ENCODE peak calls at places on chromosomes 12 and 14, in four cellular contexts. Q, H, K and L are unnamed samples.

GRCh38 chr14:79436325-79436724 is 775.0 kb downstream of the DIO2 start:
- DNase-seq in Q (no peak), H (no peak), K (no peak), L (no peak)

GRCh38 chr12:23352670-23353069 is 596.8 kb downstream of the SOX5 start:
- DNase-seq in Q (no peak), H (no peak), K (no peak), L (no peak)

GRCh38 chr12:22518067-22518719 is 26.1 kb downstream of the C2CD5 start:
- DNase-seq in Q (no peak), H (no peak), K (no peak), L (no peak)

GRCh38 chr12:120697344-120697743 is 10.4 kb downstream of the MLEC start:
- DNase-seq in Q (no peak), H (no peak), K (no peak), L (no peak)

GRCh38 chr12:116406529-116406928 is 129.0 kb upstream of the MED13L start:
- DNase-seq in Q (no peak), H (peak; percentile 71), K (peak; percentile 47), L (peak; percentile 85)

GRCh38 chr14:68518910-68519686 is 273.8 kb downstream of the ZFP36L1 start:
- DNase-seq in Q (no peak), H (no peak), K (no peak), L (no peak)

GRCh38 chr12:15788266-15789214 is 648 bp downstream of the EPS8 start:
- DNase-seq in Q (peak; percentile 28), H (peak; percentile 48), K (no peak), L (peak; percentile 42)

GRCh38 chr14:90781876-90782275 is 34.4 kb downstream of the TTC7B start:
- DNase-seq in Q (no peak), H (no peak), K (no peak), L (no peak)

GRCh38 chr12:115922952-115923564 is 354.4 kb downstream of the MED13L start:
- DNase-seq in Q (no peak), H (peak; percentile 49), K (no peak), L (peak; percentile 39)

GRCh38 chr12:50057896-50058670 is 687 bp downstream of the ASIC1 start:
- DNase-seq in Q (no peak), H (no peak), K (no peak), L (no peak)

GRCh38 chr12:118103231-118103600 is 595 bp downstream of the VSIG10 start:
- DNase-seq in Q (no peak), H (no peak), K (no peak), L (peak; percentile 32)

GRCh38 chr14:65287264-65288131 is 125.0 kb upstream of the FUT8 start:
- DNase-seq in Q (no peak), H (no peak), K (no peak), L (no peak)

GRCh38 chr14:91140672-91141071 is 26.8 kb downstream of the DGLUCY start:
- DNase-seq in Q (no peak), H (peak; percentile 55), K (no peak), L (peak; percentile 43)

GRCh38 chr12:123062682-123063426 is 82.4 kb downstream of the ARL6IP4 start:
- DNase-seq in Q (no peak), H (peak; percentile 91), K (no peak), L (no peak)

GRCh38 chr14:53571589-53571988 is 385.0 kb downstream of the BMP4 start:
- DNase-seq in Q (no peak), H (no peak), K (no peak), L (no peak)

GRCh38 chr14:20563966-20564365 is 3.1 kb upstream of the RNASE9 start:
- DNase-seq in Q (no peak), H (no peak), K (no peak), L (no peak)

GRCh38 chr12:108332791-108333382 is 6.2 kb downstream of the CMKLR1 start:
- DNase-seq in Q (no peak), H (no peak), K (no peak), L (no peak)

GRCh38 chr12:24948816-24949722 is at the start of gene BCAT1:
- DNase-seq in Q (no peak), H (peak; percentile 61), K (peak; percentile 57), L (peak; percentile 64)

GRCh38 chr12:87995581-87996178 is 33.5 kb downstream of the C12orf50 start:
- DNase-seq in Q (no peak), H (peak; percentile 46), K (peak; percentile 41), L (peak; percentile 63)

GRCh38 chr14:104866451-104867370 is 1.6 kb downstream of the CEP170B start:
- DNase-seq in Q (no peak), H (no peak), K (no peak), L (no peak)

GRCh38 chr12:7981446-7981845 is 45.5 kb upstream of the SLC2A3 start:
- DNase-seq in Q (no peak), H (no peak), K (no peak), L (no peak)

GRCh38 chr12:65189028-65189718 is 19.8 kb downstream of the LEMD3 start:
- DNase-seq in Q (no peak), H (no peak), K (no peak), L (no peak)

GRCh38 chr14:64363265-64363840 is 24.8 kb upstream of the MTHFD1 start:
- DNase-seq in Q (no peak), H (no peak), K (no peak), L (no peak)

GRCh38 chr12:20423557-20423956 is 55.2 kb downstream of the PDE3A start:
- DNase-seq in Q (no peak), H (no peak), K (no peak), L (no peak)

GRCh38 chr12:94676011-94676709 is 25.8 kb upstream of the TMCC3 start:
- DNase-seq in Q (peak; percentile 65), H (no peak), K (no peak), L (no peak)

GRCh38 chr12:124352257-124352656 is 57.4 kb downstream of the RFLNA start:
- DNase-seq in Q (no peak), H (no peak), K (no peak), L (no peak)

GRCh38 chr12:130203151-130203550 is 40.9 kb downstream of the FZD10 start:
- DNase-seq in Q (no peak), H (no peak), K (no peak), L (no peak)
- TF ChIP-seq SP1 in Q (no peak), H (no peak), K (no peak), L (no peak)

GRCh38 chr14:36604757-36605505 is 22.5 kb upstream of the NKX2-8 start:
- DNase-seq in Q (no peak), H (peak; percentile 93), K (no peak), L (peak; percentile 77)
- TF ChIP-seq SUZ12 in Q (no peak), H (no peak), K (no peak), L (no peak)

GRCh38 chr12:30927210-30927576 is 645 bp downstream of the TSPAN11 start:
- DNase-seq in Q (no peak), H (no peak), K (no peak), L (no peak)

GRCh38 chr12:30931222-30931621 is 4.7 kb downstream of the TSPAN11 start:
- DNase-seq in Q (no peak), H (no peak), K (no peak), L (no peak)

GRCh38 chr12:30928356-30929264 is 2.1 kb downstream of the TSPAN11 start:
- DNase-seq in Q (no peak), H (no peak), K (no peak), L (no peak)

GRCh38 chr12:30926243-30927209 is at the start of gene TSPAN11:
- DNase-seq in Q (no peak), H (no peak), K (peak; percentile 27), L (peak; percentile 57)

DNA sequence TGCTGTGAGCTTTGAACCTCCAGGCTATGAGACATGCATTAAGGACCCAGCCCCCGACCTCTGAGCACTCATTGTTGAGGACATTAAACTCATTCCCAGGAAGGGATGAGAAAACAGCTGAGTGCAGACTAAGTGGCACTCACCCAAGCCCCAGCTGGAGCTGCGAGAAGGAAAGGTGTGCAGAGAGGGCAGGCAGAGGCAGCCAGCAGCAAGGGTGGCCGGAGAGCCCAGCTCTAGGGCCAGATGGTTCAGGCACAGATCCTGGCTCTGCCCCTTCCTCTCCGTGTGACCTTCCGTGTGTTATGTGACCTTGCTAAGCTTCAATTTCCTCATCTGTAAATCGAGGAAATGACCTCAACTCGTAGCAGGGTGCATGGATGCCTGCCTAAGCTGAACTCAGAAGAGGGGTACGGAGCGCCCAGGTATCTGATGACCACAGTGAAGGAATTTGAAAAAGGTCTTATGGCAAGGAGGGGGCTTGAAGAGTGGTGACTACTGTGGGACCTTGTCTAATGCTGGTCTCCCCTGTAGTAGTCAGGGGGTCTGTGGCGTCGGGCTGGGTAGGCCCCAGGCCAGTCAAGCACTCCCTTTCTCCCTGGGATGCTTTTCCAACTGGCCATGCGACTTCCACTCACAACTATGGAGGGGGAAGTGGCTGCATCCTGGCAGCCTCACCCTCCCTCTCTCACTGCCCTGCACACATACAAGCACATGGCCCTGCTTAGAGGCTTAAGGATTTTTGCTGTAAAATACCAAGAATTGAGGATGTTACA is 3.9 kb downstream of the TSPAN11 start:
- DNase-seq in Q (no peak), H (no peak), K (no peak), L (no peak)
- TF ChIP-seq SP1 in Q (no peak), H (no peak), K (no peak), L (no peak)

GRCh38 chr12:41250748-41251147 is 62.6 kb downstream of the PDZRN4 start:
- DNase-seq in Q (no peak), H (no peak), K (no peak), L (no peak)
- TF ChIP-seq SUZ12 in Q (no peak), H (no peak), K (no peak), L (no peak)

GRCh38 chr12:6631549-6631961 is 4.2 kb downstream of the LPAR5 start:
- DNase-seq in Q (no peak), H (no peak), K (no peak), L (no peak)
- TF ChIP-seq SP1 in Q (no peak), H (no peak), K (no peak), L (no peak)

DNA sequence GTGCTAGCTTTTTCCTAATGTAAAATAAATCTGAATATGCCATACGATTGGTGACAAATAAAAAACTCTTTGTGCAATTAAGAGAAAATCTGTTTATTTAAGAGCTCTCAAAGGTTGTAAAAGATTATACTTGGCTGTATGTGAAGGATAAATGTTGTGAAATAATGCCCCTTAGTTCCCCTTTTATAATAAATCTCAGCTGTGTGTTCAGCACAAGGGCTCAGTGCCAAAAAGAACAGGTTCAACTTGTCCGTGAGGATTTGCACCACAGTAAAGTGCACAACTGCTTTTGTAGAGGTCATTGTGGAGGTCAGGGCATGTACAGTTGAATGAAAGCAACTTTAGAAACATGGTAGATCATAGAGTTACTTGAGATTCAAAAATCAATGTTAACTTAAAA is 118.6 kb downstream of the TRMT5 start:
- DNase-seq in Q (no peak), H (no peak), K (no peak), L (no peak)
- TF ChIP-seq SUZ12 in Q (no peak), H (no peak), K (no peak), L (no peak)

DNA sequence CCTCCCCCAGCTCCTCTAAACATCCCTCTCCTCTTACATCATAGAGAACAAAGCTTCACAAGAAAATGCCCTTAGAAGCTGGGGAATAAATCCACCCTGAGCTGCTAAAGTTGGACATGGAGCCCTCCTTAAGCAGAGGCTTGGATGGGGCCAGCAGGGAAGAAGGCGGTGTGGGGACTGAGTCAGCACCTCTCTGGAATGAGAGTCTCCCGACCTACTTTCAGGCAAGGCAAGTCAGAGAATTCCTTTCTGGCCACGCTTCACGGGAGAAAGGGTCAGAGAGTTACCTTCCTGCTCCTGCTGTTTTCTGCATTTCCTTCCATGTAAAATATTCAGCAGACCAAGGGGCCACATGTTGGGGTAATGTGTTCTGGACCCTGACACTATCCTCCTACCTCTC is 113.3 kb upstream of the PRB2 start:
- DNase-seq in Q (no peak), H (no peak), K (no peak), L (no peak)
- TF ChIP-seq SP1 in Q (no peak), H (no peak), K (no peak), L (no peak)